ENCODE peak calls at places on chromosomes 6 and 20, in five cellular contexts. X is glutamatergic neuron, H is glomerular endothelial cell, Z is iris pigment epithelial cell, B is Kasumi-1. K is an unnamed sample.

GRCh38 chr6:105179244-105180065 is at the start of gene POPDC3:
- DNase-seq in Z (peak), H (no peak), X (peak), B (peak), K (no peak)

GRCh38 chr6:16333580-16333979 is 95.2 kb downstream of the GMPR start:
- DNase-seq in Z (peak), X (no peak), B (no peak), H (no peak), K (no peak)

GRCh38 chr6:151665329-151665728 is 142.2 kb upstream of the ESR1 start:
- DNase-seq in B (no peak), H (no peak), X (no peak), Z (no peak), K (no peak)

GRCh38 chr20:42260216-42260615 is 642.0 kb upstream of the CHD6 start:
- DNase-seq in X (no peak), H (no peak), Z (no peak), B (no peak), K (no peak)

GRCh38 chr6:169337881-169338445 is 84.3 kb upstream of the THBS2 start:
- DNase-seq in Z (no peak), B (no peak), X (no peak), H (no peak), K (no peak)

GRCh38 chr6:89818977-89819335 is 638 bp downstream of the MDN1 start:
- DNase-seq in Z (peak), X (no peak), H (no peak), B (peak), K (no peak)

GRCh38 chr6:4930025-4930692 is 73.7 kb downstream of the RPP40 start:
- DNase-seq in X (no peak), H (no peak), Z (no peak), B (no peak), K (no peak)

GRCh38 chr20:51631011-51631950 is 88.8 kb upstream of the NFATC2 start:
- DNase-seq in X (no peak), Z (peak), H (peak), B (peak), K (peak)

GRCh38 chr6:43254138-43254817 is 11.0 kb downstream of the TTBK1 start:
- DNase-seq in B (no peak), Z (peak), H (no peak), X (no peak), K (no peak)

GRCh38 chr6:158194487-158195280 is 26.5 kb downstream of the GTF2H5 start:
- DNase-seq in B (no peak), Z (no peak), X (no peak), H (no peak), K (no peak)

GRCh38 chr6:48859562-48859961 is 603.5 kb downstream of the MMUT start:
- DNase-seq in H (no peak), B (no peak), Z (no peak), X (no peak), K (no peak)

GRCh38 chr6:37631295-37631694 is 66.4 kb downstream of the MDGA1 start:
- DNase-seq in H (no peak), X (no peak), B (no peak), Z (no peak), K (no peak)

GRCh38 chr6:111677186-111677990 is 71.7 kb upstream of the TRAF3IP2 start:
- DNase-seq in Z (no peak), B (no peak), X (no peak), H (no peak), K (no peak)

GRCh38 chr6:161618816-161619454 is 345.1 kb upstream of the AGPAT4 start:
- DNase-seq in H (no peak), Z (peak), X (peak), B (peak), K (no peak)

GRCh38 chr6:7787137-7787575 is 61.3 kb downstream of the BMP6 start:
- DNase-seq in H (no peak), X (no peak), Z (peak), B (no peak), K (no peak)

GRCh38 chr6:31473780-31474725 is 23.9 kb upstream of the MICB start:
- DNase-seq in B (no peak), Z (peak), X (no peak), H (no peak), K (no peak)

K was measured in T1000.